ENCODE peak calls at places on chromosomes 5 and 9, in four cellular contexts. M is A549, A is K562, N is HepG2. X is an unnamed sample.

GRCh38 chr9:77846957-77847574 is 184.5 kb downstream of the GNAQ start:
- DNase-seq in M (no peak), A (no peak), N (no peak), X (no peak)

GRCh38 chr5:150206076-150206779 is 16.4 kb downstream of the SLC6A7 start:
- DNase-seq in M (no peak), A (no peak), N (no peak), X (no peak)

GRCh38 chr5:125393416-125393815 is 647.0 kb upstream of the ZNF608 start:
- DNase-seq in M (no peak), A (no peak), N (no peak), X (no peak)

GRCh38 chr5:115888027-115888426 is 46.3 kb downstream of the AP3S1 start:
- DNase-seq in M (no peak), A (no peak), N (no peak), X (no peak)

GRCh38 chr5:90933298-90933697 is 374.7 kb downstream of the ADGRV1 start:
- DNase-seq in M (no peak), A (no peak), N (no peak), X (no peak)

GRCh38 chr9:89940625-89941024 is 335.8 kb downstream of the GADD45G start:
- DNase-seq in M (no peak), A (no peak), N (no peak), X (no peak)

GRCh38 chr9:98067184-98067583 is 10.7 kb downstream of the NANS start:
- DNase-seq in M (no peak), A (no peak), N (no peak), X (no peak)

GRCh38 chr5:80990971-80991370 is 30.8 kb downstream of the RASGRF2 start:
- DNase-seq in M (no peak), A (no peak), N (peak; percentile 20), X (peak; percentile 22)

GRCh38 chr5:64884541-64884940 is 115.8 kb downstream of the CWC27 start:
- DNase-seq in M (no peak), A (no peak), N (no peak), X (no peak)

GRCh38 chr9:133972041-133972970 is 19.8 kb downstream of the VAV2 start:
- DNase-seq in M (no peak), A (no peak), N (no peak), X (no peak)

GRCh38 chr5:9343146-9343850 is 202.6 kb downstream of the SEMA5A start:
- DNase-seq in M (no peak), A (no peak), N (no peak), X (no peak)

GRCh38 chr5:2103940-2104339 is 221.2 kb upstream of the IRX4 start:
- DNase-seq in M (no peak), A (no peak), N (no peak), X (no peak)

GRCh38 chr5:96226941-96227552 is 206.0 kb downstream of the PCSK1 start:
- DNase-seq in M (no peak), A (no peak), N (no peak), X (no peak)

GRCh38 chr5:67432601-67433000 is 236.0 kb upstream of the CD180 start:
- DNase-seq in M (no peak), A (no peak), N (no peak), X (no peak)

GRCh38 chr5:110925398-110925797 is 146.1 kb upstream of the TSLP start:
- DNase-seq in M (no peak), A (no peak), N (no peak), X (no peak)

GRCh38 chr9:70588381-70588780 is 173.9 kb upstream of the KLF9 start:
- DNase-seq in M (no peak), A (no peak), N (no peak), X (no peak)

GRCh38 chr9:129697111-129697955 is 31.9 kb downstream of the PRRX2 start:
- DNase-seq in M (peak; percentile 60), A (peak; percentile 53), N (no peak), X (peak; percentile 44)

GRCh38 chr5:173781826-173782670 is 106.1 kb upstream of the CPEB4 start:
- DNase-seq in M (peak; percentile 57), A (peak; percentile 76), N (no peak), X (no peak)

GRCh38 chr5:77389746-77390145 is 102.4 kb downstream of the WDR41 start:
- DNase-seq in M (no peak), A (no peak), N (no peak), X (no peak)

GRCh38 chr5:88939300-88939699 is 56.3 kb upstream of the MEF2C start:
- DNase-seq in M (no peak), A (no peak), N (no peak), X (no peak)

GRCh38 chr9:137784641-137785513 is 92.7 kb upstream of the CACNA1B start:
- DNase-seq in M (no peak), A (no peak), N (no peak), X (no peak)

GRCh38 chr9:74120061-74120460 is 377.1 kb upstream of the RORB start:
- DNase-seq in M (no peak), A (no peak), N (no peak), X (no peak)

GRCh38 chr9:127873886-127874285 is 3.6 kb downstream of the AK1 start:
- DNase-seq in M (no peak), A (no peak), N (no peak), X (no peak)

GRCh38 chr9:35664531-35665470 is at the start of gene ARHGEF39:
- DNase-seq in M (peak; percentile 94), A (peak; percentile 88), N (peak; percentile 81), X (peak; percentile 91)

GRCh38 chr5:138874771-138875628 is at the start of gene LRRTM2:
- DNase-seq in M (no peak), A (no peak), N (no peak), X (no peak)

GRCh38 chr9:76377791-76378190 is 16.4 kb downstream of the RFK start:
- DNase-seq in M (no peak), A (no peak), N (no peak), X (no peak)

GRCh38 chr5:173764321-173765029 is 123.7 kb upstream of the CPEB4 start:
- DNase-seq in M (peak; percentile 96), A (peak; percentile 81), N (peak; percentile 88), X (no peak)

GRCh38 chr5:37247036-37247435 is 2.1 kb downstream of the CPLANE1 start:
- DNase-seq in M (no peak), A (no peak), N (no peak), X (no peak)

GRCh38 chr5:97355775-97356174 is 172.7 kb upstream of the RIOK2 start:
- DNase-seq in M (no peak), A (no peak), N (no peak), X (no peak)

GRCh38 chr9:95277509-95277908 is 40.0 kb downstream of the FANCC start:
- DNase-seq in M (no peak), A (no peak), N (no peak), X (no peak)

GRCh38 chr5:2742921-2743679 is 8.4 kb downstream of the IRX2 start:
- DNase-seq in M (no peak), A (no peak), N (no peak), X (peak; percentile 52)

GRCh38 chr9:134558124-134558805 is 83.3 kb upstream of the COL5A1 start:
- DNase-seq in M (no peak), A (no peak), N (no peak), X (no peak)

GRCh38 chr5:102865510-102866314 is 110.6 kb downstream of the PAM start:
- DNase-seq in M (peak; percentile 17), A (no peak), N (no peak), X (peak; percentile 73)

GRCh38 chr9:89364664-89365531 is 46.6 kb downstream of the SECISBP2 start:
- DNase-seq in M (no peak), A (no peak), N (no peak), X (no peak)

GRCh38 chr5:122774861-122775712 is at the start of gene SNX2:
- DNase-seq in M (peak; percentile 59), A (peak; percentile 95), N (peak; percentile 76), X (peak; percentile 92)

DNA sequence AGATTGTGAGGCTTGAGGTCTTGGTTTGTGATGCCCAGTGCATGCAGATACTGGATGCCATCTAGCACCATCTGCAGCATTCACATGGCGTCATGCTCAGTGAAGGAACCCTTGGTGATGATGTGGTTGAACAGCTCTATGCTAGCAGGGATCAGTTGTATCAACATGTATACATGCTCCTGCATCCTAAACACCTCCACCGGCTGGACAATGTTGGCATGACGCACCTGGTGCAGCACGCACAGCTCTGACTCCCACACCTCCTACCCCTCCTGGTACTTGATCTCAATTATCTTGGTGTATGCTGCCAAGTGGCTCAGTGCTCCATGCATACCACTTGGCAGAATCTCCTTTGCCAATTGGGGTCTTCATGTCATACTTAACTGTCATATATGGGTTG is 49.1 kb downstream of the MTREX start:
- DNase-seq in M (no peak), A (no peak), N (no peak), X (no peak)
- TF ChIP-seq NR3C1 in M (no peak), A (no peak), N (no peak), X (no peak)

GRCh38 chr5:31511305-31511704 is 20.6 kb downstream of the DROSHA start:
- DNase-seq in M (no peak), A (no peak), N (no peak), X (no peak)
- TF ChIP-seq NR3C1 in M (no peak), A (no peak), N (no peak), X (no peak)

GRCh38 chr5:33785571-33785970 is 106.2 kb downstream of the ADAMTS12 start:
- DNase-seq in M (no peak), A (no peak), N (no peak), X (no peak)
- TF ChIP-seq NR3C1 in M (no peak), A (no peak), N (no peak), X (no peak)

GRCh38 chr9:101635473-101635872 is 40.7 kb upstream of the PPP3R2 start:
- DNase-seq in M (peak; percentile 14), A (no peak), N (no peak), X (no peak)
- TF ChIP-seq NR3C1 in M (no peak), A (no peak), N (no peak), X (no peak)

GRCh38 chr5:172721455-172722308 is 49.3 kb downstream of the DUSP1 start:
- DNase-seq in M (no peak), A (no peak), N (no peak), X (no peak)
- TF ChIP-seq NR3C1 in M (no peak), A (no peak), N (no peak), X (no peak)

DNA sequence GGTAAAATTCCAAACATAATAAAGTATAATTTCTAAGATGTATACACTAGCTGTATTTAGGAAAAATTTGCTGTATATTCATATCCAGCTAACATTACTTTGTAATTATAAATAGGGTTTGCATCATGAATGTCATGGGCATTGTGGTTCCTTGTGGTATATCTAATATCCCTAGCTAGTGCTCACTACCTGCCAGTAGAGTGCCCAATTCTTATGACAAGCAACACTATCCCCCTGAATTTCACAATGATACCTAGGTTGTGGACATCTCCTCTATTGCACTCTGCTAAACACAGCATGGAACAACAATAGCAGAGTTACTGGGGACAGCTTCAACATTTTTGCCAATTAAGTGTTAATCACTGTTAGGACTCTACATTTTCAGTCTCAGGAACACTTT is 1656.5 kb downstream of the EFNA5 start:
- DNase-seq in M (no peak), A (no peak), N (no peak), X (no peak)
- TF ChIP-seq NR3C1 in M (no peak), A (no peak), N (no peak), X (no peak)

X was measured in WTC11.